ENCODE peak calls at places on chromosome 17, in seven cellular contexts. U, J, W, M, L, H and C are unnamed samples.

GRCh38 chr17:56176101-56176500 is 22.8 kb downstream of the ANKFN1 start:
- DNase-seq in U (peak), J (no peak), W (no peak), M (no peak), L (no peak), H (peak), C (peak)

GRCh38 chr17:31678431-31678830 is 180.6 kb downstream of the COPRS start:
- DNase-seq in U (peak), J (no peak), W (peak), M (no peak), L (no peak), H (peak), C (peak)

GRCh38 chr17:52159810-52160578 is 1.5 kb upstream of the CA10 start:
- DNase-seq in U (no peak), J (no peak), W (peak), M (no peak), L (no peak), H (no peak), C (peak)

GRCh38 chr17:19502517-19502916 is 31.1 kb upstream of the SLC47A1 start:
- DNase-seq in U (no peak), J (no peak), W (no peak), M (no peak), L (no peak), H (no peak), C (no peak)

GRCh38 chr17:73647767-73648542 is 3.7 kb upstream of the SDK2 start:
- DNase-seq in U (no peak), J (no peak), W (no peak), M (no peak), L (no peak), H (no peak), C (no peak)

GRCh38 chr17:18905226-18905625 is 46.7 kb upstream of the SLC5A10 start:
- DNase-seq in U (no peak), J (no peak), W (no peak), M (no peak), L (no peak), H (no peak), C (no peak)

GRCh38 chr17:49549691-49550678 is 25.7 kb upstream of the NXPH3 start:
- DNase-seq in U (no peak), J (no peak), W (no peak), M (no peak), L (no peak), H (no peak), C (no peak)

GRCh38 chr17:682150-682549 is 32.5 kb downstream of the VPS53 start:
- DNase-seq in U (no peak), J (no peak), W (no peak), M (no peak), L (no peak), H (no peak), C (no peak)

GRCh38 chr17:44901323-44901965 is 2.2 kb upstream of the EFTUD2 start:
- DNase-seq in U (peak), J (no peak), W (no peak), M (no peak), L (no peak), H (peak), C (no peak)

GRCh38 chr17:49371178-49371834 is 9.3 kb upstream of the ZNF652 start:
- DNase-seq in U (no peak), J (no peak), W (peak), M (peak), L (no peak), H (no peak), C (peak)

GRCh38 chr17:28368306-28368831 is 1.7 kb downstream of the VTN start:
- DNase-seq in U (no peak), J (no peak), W (no peak), M (no peak), L (no peak), H (no peak), C (no peak)

GRCh38 chr17:77846531-77847085 is 111.9 kb upstream of the TNRC6C start:
- DNase-seq in U (no peak), J (no peak), W (no peak), M (no peak), L (no peak), H (no peak), C (no peak)

GRCh38 chr17:63366238-63366561 is 79.9 kb downstream of the CYB561 start:
- DNase-seq in U (no peak), J (no peak), W (no peak), M (no peak), L (no peak), H (no peak), C (no peak)

GRCh38 chr17:55760643-55761355 is 9.9 kb downstream of the PCTP start:
- DNase-seq in U (no peak), J (no peak), W (no peak), M (no peak), L (no peak), H (no peak), C (no peak)

GRCh38 chr17:41648411-41649195 is 24.2 kb upstream of the KRT17 start:
- DNase-seq in U (peak), J (peak), W (peak), M (peak), L (peak), H (peak), C (peak)
- H4K8ac ChIP-seq in U (peak), J (no peak), W (no peak), M (peak), L (peak), H (peak), C (no peak)

GRCh38 chr17:61496957-61497653 is 44.9 kb downstream of the TBX4 start:
- DNase-seq in U (no peak), J (no peak), W (no peak), M (no peak), L (no peak), H (no peak), C (no peak)

GRCh38 chr17:61492759-61493526 is 40.7 kb downstream of the TBX4 start:
- DNase-seq in U (peak), J (no peak), W (no peak), M (no peak), L (peak), H (peak), C (no peak)

GRCh38 chr17:61494325-61495160 is 42.3 kb downstream of the TBX4 start:
- DNase-seq in U (no peak), J (no peak), W (no peak), M (no peak), L (no peak), H (no peak), C (peak)

GRCh38 chr17:61496174-61496956 is 44.1 kb downstream of the TBX4 start:
- DNase-seq in U (no peak), J (no peak), W (no peak), M (no peak), L (no peak), H (no peak), C (no peak)

GRCh38 chr17:61495161-61495857 is 43.1 kb downstream of the TBX4 start:
- DNase-seq in U (peak), J (no peak), W (no peak), M (no peak), L (no peak), H (peak), C (peak)
- H3K27ac ChIP-seq in U (no peak), J (no peak), W (no peak), M (no peak), L (no peak), H (no peak), C (no peak)

GRCh38 chr17:80678621-80679020 is 134.0 kb downstream of the RPTOR start:
- DNase-seq in U (peak), J (no peak), W (peak), M (no peak), L (peak), H (peak), C (peak)

GRCh38 chr17:80676096-80676466 is 131.4 kb downstream of the RPTOR start:
- DNase-seq in U (no peak), J (no peak), W (no peak), M (no peak), L (no peak), H (no peak), C (no peak)

GRCh38 chr17:80675451-80676095 is 130.9 kb downstream of the RPTOR start:
- DNase-seq in U (no peak), J (no peak), W (peak), M (no peak), L (no peak), H (peak), C (no peak)

GRCh38 chr17:80676564-80676963 is 131.9 kb downstream of the RPTOR start:
- DNase-seq in U (no peak), J (no peak), W (no peak), M (no peak), L (no peak), H (no peak), C (no peak)

GRCh38 chr17:80677214-80677756 is 132.6 kb downstream of the RPTOR start:
- DNase-seq in U (no peak), J (no peak), W (no peak), M (no peak), L (no peak), H (no peak), C (no peak)
- H2BK5ac ChIP-seq in U (peak), J (no peak), W (no peak), M (no peak), L (no peak), H (no peak), C (no peak)

DNA sequence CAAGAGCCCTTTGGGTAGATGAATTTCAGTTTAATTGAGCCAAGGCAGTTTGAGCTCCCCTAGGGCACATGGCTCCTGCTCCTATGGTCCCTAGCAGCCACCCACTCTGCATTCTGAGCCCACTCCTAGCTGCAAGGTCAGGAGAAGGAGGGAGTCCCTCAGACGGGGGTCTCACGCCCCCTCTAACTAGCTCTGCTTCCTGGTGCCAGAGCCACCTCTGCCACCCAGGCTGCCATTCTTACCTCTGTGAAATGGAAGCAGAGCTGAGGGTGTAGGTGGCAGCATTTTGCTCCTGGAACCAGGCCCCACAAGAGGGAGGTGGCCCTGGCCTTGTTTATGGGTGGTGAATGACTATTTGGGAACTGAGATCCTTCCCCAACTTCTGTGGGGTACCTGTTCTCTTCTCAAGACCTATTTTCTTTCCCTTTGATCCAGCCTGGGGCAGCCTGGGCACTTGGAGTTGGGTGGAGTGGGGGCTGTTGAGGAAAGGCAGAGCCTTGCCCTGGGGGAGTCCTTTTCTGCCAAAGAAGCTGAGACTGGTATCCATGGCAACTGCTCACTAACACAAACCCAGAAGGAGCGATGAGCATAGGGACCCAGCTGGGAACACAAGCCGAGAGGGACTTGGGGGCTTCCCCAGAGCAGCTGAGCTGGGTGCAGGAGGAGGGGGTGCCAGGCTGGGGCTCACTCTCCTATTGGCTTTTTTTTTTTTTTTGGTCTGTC is 4.8 kb downstream of the SPNS2 start:
- DNase-seq in U (no peak), J (no peak), W (no peak), M (no peak), L (no peak), H (no peak), C (no peak)
- H4K8ac ChIP-seq in U (no peak), J (no peak), W (no peak), M (peak), L (peak), H (no peak), C (no peak)

DNA sequence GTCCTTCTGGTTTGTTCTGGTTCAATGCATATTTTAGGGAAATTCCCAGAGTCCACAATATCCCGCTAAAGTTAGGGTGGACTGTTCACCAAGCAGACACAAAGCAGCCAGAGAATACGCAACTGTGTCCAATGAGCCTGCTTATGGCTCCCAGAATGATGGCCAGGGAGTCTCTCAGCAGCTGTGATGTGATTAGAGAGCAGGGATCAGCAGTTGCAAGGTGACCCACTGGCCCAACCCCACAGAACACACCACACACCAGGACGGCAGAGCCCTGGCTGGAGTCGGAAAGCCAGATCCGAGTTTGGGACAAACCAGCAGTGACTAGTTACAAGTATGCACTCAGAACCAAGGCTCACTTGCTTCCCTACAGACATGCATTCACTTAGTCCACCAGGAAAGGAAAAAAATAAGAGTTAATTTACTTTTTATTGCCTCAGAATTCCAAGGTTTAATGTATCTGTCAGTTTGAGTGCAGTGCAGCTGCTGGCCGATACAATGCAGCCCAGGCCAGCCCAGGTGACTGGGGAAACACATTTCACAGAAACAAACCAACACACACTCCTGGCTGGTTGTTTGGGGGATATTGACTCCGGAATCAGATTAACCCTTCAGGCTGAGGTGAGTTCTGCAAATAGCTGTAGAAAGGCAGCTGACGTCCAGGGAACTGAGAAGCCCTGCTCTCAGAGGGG is 121.7 kb downstream of the HIC1 start:
- DNase-seq in U (no peak), J (no peak), W (no peak), M (no peak), L (no peak), H (peak), C (no peak)
- H3K27ac ChIP-seq in U (peak), J (no peak), W (no peak), M (no peak), L (no peak), H (no peak), C (no peak)

GRCh38 chr17:57703273-57703672 is 41.8 kb downstream of the CCDC182 start:
- DNase-seq in U (no peak), J (no peak), W (no peak), M (no peak), L (no peak), H (no peak), C (no peak)
- H2BK5ac ChIP-seq in U (no peak), J (no peak), W (no peak), M (no peak), L (no peak), H (no peak), C (no peak)